ENCODE peak calls at places on chromosomes 16 and 17, in eight cellular contexts. One of them, this sample, is unnamed.

GRCh38 chr16:85652431-85653221 is 36.1 kb downstream of the GINS2 start:
- DNase-seq in endothelial cell of umbilical vein: no peak
- DNase-seq in prostate gland: no peak
- DNase-seq in transverse colon: peak
- DNase-seq in stomach: peak
- DNase-seq in GM12891: no peak
- DNase-seq in HCT116: no peak
- DNase-seq in breast epithelium: no peak
- DNase-seq in this sample: no peak

GRCh38 chr16:22192261-22193133 is 13.6 kb upstream of the EEF2K start:
- DNase-seq in HCT116: no peak
- DNase-seq in stomach: peak
- DNase-seq in breast epithelium: peak
- DNase-seq in endothelial cell of umbilical vein: peak
- DNase-seq in prostate gland: peak
- DNase-seq in transverse colon: peak
- DNase-seq in GM12891: no peak
- DNase-seq in this sample: no peak

GRCh38 chr17:5560361-5560988 is 23.8 kb downstream of the NLRP1 start:
- DNase-seq in breast epithelium: no peak
- DNase-seq in transverse colon: no peak
- DNase-seq in stomach: no peak
- DNase-seq in prostate gland: no peak
- DNase-seq in endothelial cell of umbilical vein: no peak
- DNase-seq in GM12891: no peak
- DNase-seq in HCT116: no peak
- DNase-seq in this sample: no peak

GRCh38 chr16:68756250-68757051 is 19.4 kb downstream of the CDH1 start:
- DNase-seq in transverse colon: peak
- DNase-seq in breast epithelium: peak
- DNase-seq in prostate gland: peak
- DNase-seq in HCT116: peak
- DNase-seq in endothelial cell of umbilical vein: no peak
- DNase-seq in GM12891: peak
- DNase-seq in stomach: peak
- DNase-seq in this sample: peak

GRCh38 chr16:85367485-85367884 is 245.6 kb upstream of the GSE1 start:
- DNase-seq in endothelial cell of umbilical vein: no peak
- DNase-seq in GM12891: no peak
- DNase-seq in HCT116: no peak
- DNase-seq in stomach: no peak
- DNase-seq in prostate gland: no peak
- DNase-seq in transverse colon: no peak
- DNase-seq in breast epithelium: no peak
- DNase-seq in this sample: no peak

GRCh38 chr16:72203401-72203800 is 31.4 kb upstream of the PMFBP1 start:
- DNase-seq in breast epithelium: no peak
- DNase-seq in endothelial cell of umbilical vein: peak
- DNase-seq in prostate gland: no peak
- DNase-seq in transverse colon: peak
- DNase-seq in stomach: no peak
- DNase-seq in GM12891: peak
- DNase-seq in HCT116: no peak
- DNase-seq in this sample: no peak

GRCh38 chr16:14399397-14400284 is 230.4 kb downstream of the PARN start:
- DNase-seq in HCT116: peak
- DNase-seq in stomach: no peak
- DNase-seq in breast epithelium: no peak
- DNase-seq in transverse colon: no peak
- DNase-seq in prostate gland: no peak
- DNase-seq in GM12891: no peak
- DNase-seq in endothelial cell of umbilical vein: peak
- DNase-seq in this sample: no peak

GRCh38 chr16:88468289-88469129 is 15.4 kb downstream of the ZFPM1 start:
- DNase-seq in breast epithelium: no peak
- DNase-seq in prostate gland: no peak
- DNase-seq in stomach: peak
- DNase-seq in HCT116: peak
- DNase-seq in GM12891: no peak
- DNase-seq in transverse colon: no peak
- DNase-seq in endothelial cell of umbilical vein: peak
- DNase-seq in this sample: no peak

GRCh38 chr17:79192503-79193500 is 118.2 kb downstream of the ENGASE start:
- DNase-seq in stomach: no peak
- DNase-seq in HCT116: no peak
- DNase-seq in endothelial cell of umbilical vein: peak
- DNase-seq in breast epithelium: no peak
- DNase-seq in prostate gland: peak
- DNase-seq in transverse colon: no peak
- DNase-seq in GM12891: no peak
- DNase-seq in this sample: no peak

GRCh38 chr17:3961564-3962047 is 2.6 kb downstream of the ATP2A3 start:
- DNase-seq in HCT116: no peak
- DNase-seq in breast epithelium: no peak
- DNase-seq in prostate gland: no peak
- DNase-seq in GM12891: no peak
- DNase-seq in transverse colon: peak
- DNase-seq in stomach: no peak
- DNase-seq in endothelial cell of umbilical vein: no peak
- DNase-seq in this sample: no peak

GRCh38 chr16:83744521-83744981 is 63.2 kb upstream of the HSBP1 start:
- DNase-seq in breast epithelium: peak
- DNase-seq in HCT116: no peak
- DNase-seq in stomach: no peak
- DNase-seq in GM12891: no peak
- DNase-seq in prostate gland: no peak
- DNase-seq in endothelial cell of umbilical vein: no peak
- DNase-seq in transverse colon: peak
- DNase-seq in this sample: no peak

GRCh38 chr17:65918921-65919546 is 272.9 kb downstream of the CEP112 start:
- DNase-seq in prostate gland: no peak
- DNase-seq in breast epithelium: no peak
- DNase-seq in HCT116: no peak
- DNase-seq in GM12891: no peak
- DNase-seq in endothelial cell of umbilical vein: no peak
- DNase-seq in stomach: no peak
- DNase-seq in transverse colon: no peak
- DNase-seq in this sample: no peak

GRCh38 chr16:17281052-17281451 is 189.7 kb downstream of the XYLT1 start:
- DNase-seq in transverse colon: no peak
- DNase-seq in HCT116: no peak
- DNase-seq in breast epithelium: no peak
- DNase-seq in stomach: no peak
- DNase-seq in prostate gland: no peak
- DNase-seq in GM12891: no peak
- DNase-seq in endothelial cell of umbilical vein: no peak
- DNase-seq in this sample: no peak

GRCh38 chr17:73697872-73698271 is 53.6 kb upstream of the SDK2 start:
- DNase-seq in endothelial cell of umbilical vein: no peak
- DNase-seq in stomach: no peak
- DNase-seq in prostate gland: no peak
- DNase-seq in GM12891: no peak
- DNase-seq in transverse colon: peak
- DNase-seq in breast epithelium: no peak
- DNase-seq in HCT116: no peak
- DNase-seq in this sample: no peak

GRCh38 chr16:10597184-10597583 is 16.8 kb upstream of the EMP2 start:
- DNase-seq in GM12891: no peak
- DNase-seq in stomach: no peak
- DNase-seq in endothelial cell of umbilical vein: no peak
- DNase-seq in breast epithelium: no peak
- DNase-seq in transverse colon: no peak
- DNase-seq in prostate gland: no peak
- DNase-seq in HCT116: no peak
- DNase-seq in this sample: no peak

GRCh38 chr17:45942284-45942683 is 47.9 kb downstream of the MAPT start:
- DNase-seq in stomach: peak
- DNase-seq in breast epithelium: peak
- DNase-seq in transverse colon: peak
- DNase-seq in GM12891: no peak
- DNase-seq in HCT116: no peak
- DNase-seq in endothelial cell of umbilical vein: no peak
- DNase-seq in prostate gland: peak
- DNase-seq in this sample: no peak

GRCh38 chr17:74739227-74739831 is 2.3 kb downstream of the RAB37 start:
- DNase-seq in GM12891: no peak
- DNase-seq in endothelial cell of umbilical vein: no peak
- DNase-seq in transverse colon: no peak
- DNase-seq in stomach: no peak
- DNase-seq in breast epithelium: no peak
- DNase-seq in prostate gland: no peak
- DNase-seq in HCT116: no peak
- DNase-seq in this sample: no peak

GRCh38 chr17:74737299-74738050 is 419 bp downstream of the RAB37 start:
- DNase-seq in endothelial cell of umbilical vein: no peak
- DNase-seq in HCT116: peak
- DNase-seq in prostate gland: no peak
- DNase-seq in transverse colon: peak
- DNase-seq in GM12891: no peak
- DNase-seq in breast epithelium: no peak
- DNase-seq in stomach: no peak
- DNase-seq in this sample: no peak

GRCh38 chr17:74740641-74741387 is 3.8 kb downstream of the RAB37 start:
- DNase-seq in transverse colon: no peak
- DNase-seq in GM12891: no peak
- DNase-seq in stomach: no peak
- DNase-seq in prostate gland: no peak
- DNase-seq in HCT116: no peak
- DNase-seq in endothelial cell of umbilical vein: no peak
- DNase-seq in breast epithelium: no peak
- DNase-seq in this sample: no peak

GRCh38 chr17:74736423-74737298 is at the start of gene RAB37:
- DNase-seq in transverse colon: peak
- DNase-seq in prostate gland: no peak
- DNase-seq in endothelial cell of umbilical vein: no peak
- DNase-seq in breast epithelium: no peak
- DNase-seq in stomach: peak
- DNase-seq in HCT116: peak
- DNase-seq in GM12891: no peak
- DNase-seq in this sample: peak

GRCh38 chr17:74738051-74738996 is 1.3 kb downstream of the RAB37 start:
- DNase-seq in GM12891: no peak
- DNase-seq in endothelial cell of umbilical vein: no peak
- DNase-seq in HCT116: no peak
- DNase-seq in transverse colon: peak
- DNase-seq in prostate gland: no peak
- DNase-seq in stomach: peak
- DNase-seq in breast epithelium: no peak
- DNase-seq in this sample: peak
- TF ChIP-seq POLR2AphosphoS5 in GM12891: no peak
- TF ChIP-seq POLR2AphosphoS5 in endothelial cell of umbilical vein: no peak
- TF ChIP-seq POLR2AphosphoS5 in HCT116: no peak
- TF ChIP-seq POLR2AphosphoS5 in transverse colon: peak
- TF ChIP-seq POLR2AphosphoS5 in prostate gland: no peak
- TF ChIP-seq POLR2AphosphoS5 in stomach: peak
- TF ChIP-seq POLR2AphosphoS5 in breast epithelium: no peak
- TF ChIP-seq POLR2AphosphoS5 in this sample: peak

DNA sequence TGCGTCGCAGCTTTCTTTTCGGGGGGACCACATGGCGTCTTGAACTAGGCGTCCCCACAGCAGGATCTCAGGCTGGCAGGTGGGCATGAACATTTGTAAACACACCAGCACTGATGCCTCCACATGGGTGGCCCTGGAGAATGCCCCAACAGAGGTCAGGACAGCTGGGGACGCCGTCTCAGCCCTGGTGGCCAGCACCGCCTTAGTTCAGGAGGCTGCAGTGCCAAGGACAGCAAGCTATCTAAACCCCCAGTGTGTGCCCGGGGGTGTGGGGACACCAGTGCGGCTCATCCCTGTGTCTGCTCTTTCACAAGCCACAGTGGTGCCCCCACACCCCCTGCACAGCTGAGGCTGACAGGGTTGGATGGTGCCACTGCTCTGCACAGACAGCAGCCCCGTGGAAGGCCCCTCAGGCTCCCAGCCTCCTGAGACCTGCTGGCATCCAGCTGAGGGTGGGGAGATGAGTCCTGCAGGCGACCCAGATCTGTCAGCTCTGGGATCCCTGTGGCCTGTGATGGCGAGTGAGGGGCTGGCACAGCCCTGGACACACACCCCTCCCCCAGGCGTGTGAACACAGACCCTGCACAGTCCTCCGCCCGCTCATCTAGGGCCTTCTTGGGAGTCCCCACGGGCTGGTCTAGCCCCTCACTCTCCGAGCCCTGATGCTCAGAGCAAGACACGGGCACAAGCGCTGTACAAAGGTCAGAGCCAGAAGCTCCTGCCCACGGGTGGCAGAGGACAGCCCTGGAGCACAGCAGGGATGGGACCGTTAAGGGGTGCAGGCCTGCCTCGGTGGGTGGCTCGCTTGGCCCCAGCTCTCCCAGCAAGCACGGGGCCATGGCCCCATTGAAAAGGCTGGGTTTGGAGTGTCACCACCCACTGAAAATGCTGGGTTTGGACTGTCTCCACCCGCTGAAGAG is 10.7 kb downstream of the FSCN2 start:
- DNase-seq in breast epithelium: no peak
- DNase-seq in HCT116: no peak
- DNase-seq in endothelial cell of umbilical vein: no peak
- DNase-seq in prostate gland: no peak
- DNase-seq in stomach: no peak
- DNase-seq in transverse colon: no peak
- DNase-seq in GM12891: no peak
- DNase-seq in this sample: no peak
- TF ChIP-seq POLR2A in breast epithelium: no peak
- TF ChIP-seq POLR2A in HCT116: no peak
- TF ChIP-seq POLR2A in endothelial cell of umbilical vein: no peak
- TF ChIP-seq POLR2A in prostate gland: no peak
- TF ChIP-seq POLR2A in stomach: no peak
- TF ChIP-seq POLR2A in transverse colon: no peak
- TF ChIP-seq POLR2A in GM12891: no peak
- TF ChIP-seq POLR2A in this sample: peak

DNA sequence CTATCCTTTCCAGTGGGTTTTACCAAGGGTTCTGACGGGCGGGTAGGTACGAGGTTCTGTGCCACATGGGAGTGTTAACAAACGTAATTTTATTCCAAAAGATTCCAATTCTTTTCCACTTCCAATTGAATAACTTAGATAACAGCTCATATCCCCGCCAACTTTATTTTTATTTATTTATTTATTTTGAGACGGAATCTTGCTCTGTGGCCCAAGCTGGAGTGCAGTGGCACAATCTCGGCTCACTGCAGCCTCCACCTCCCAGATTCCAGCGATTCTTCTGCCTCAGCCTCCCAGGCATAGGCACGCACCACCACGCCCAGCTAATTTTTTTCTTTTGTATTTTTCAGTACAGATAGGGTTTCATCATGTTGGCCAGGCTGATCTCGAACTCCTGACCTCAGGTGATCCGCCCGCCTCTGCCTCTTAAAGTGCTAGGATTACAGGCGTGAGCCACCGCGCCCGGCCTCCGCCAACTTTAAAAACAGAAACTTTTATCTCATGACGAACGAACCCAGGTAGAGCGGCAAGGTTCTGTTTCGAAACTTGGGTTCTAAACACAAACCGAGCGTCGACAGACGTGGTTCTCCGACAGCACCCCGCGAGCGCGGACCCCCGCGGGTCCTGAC is 621 bp downstream of the ECI1 start:
- DNase-seq in stomach: peak
- DNase-seq in endothelial cell of umbilical vein: peak
- DNase-seq in breast epithelium: no peak
- DNase-seq in transverse colon: peak
- DNase-seq in GM12891: no peak
- DNase-seq in prostate gland: no peak
- DNase-seq in HCT116: no peak
- DNase-seq in this sample: no peak
- TF ChIP-seq POLR2AphosphoS5 in stomach: no peak
- TF ChIP-seq POLR2AphosphoS5 in endothelial cell of umbilical vein: no peak
- TF ChIP-seq POLR2AphosphoS5 in breast epithelium: no peak
- TF ChIP-seq POLR2AphosphoS5 in transverse colon: no peak
- TF ChIP-seq POLR2AphosphoS5 in GM12891: no peak
- TF ChIP-seq POLR2AphosphoS5 in prostate gland: no peak
- TF ChIP-seq POLR2AphosphoS5 in HCT116: no peak
- TF ChIP-seq POLR2AphosphoS5 in this sample: no peak

GRCh38 chr17:72120878-72121163 is at the start of gene SOX9:
- DNase-seq in HCT116: peak
- DNase-seq in transverse colon: peak
- DNase-seq in GM12891: peak
- DNase-seq in endothelial cell of umbilical vein: no peak
- DNase-seq in stomach: peak
- DNase-seq in breast epithelium: peak
- DNase-seq in prostate gland: peak
- DNase-seq in this sample: peak
- TF ChIP-seq POLR2A in HCT116: peak
- TF ChIP-seq POLR2A in transverse colon: peak
- TF ChIP-seq POLR2A in GM12891: peak
- TF ChIP-seq POLR2A in endothelial cell of umbilical vein: no peak
- TF ChIP-seq POLR2A in stomach: peak
- TF ChIP-seq POLR2A in breast epithelium: peak
- TF ChIP-seq POLR2A in prostate gland: peak
- TF ChIP-seq POLR2A in this sample: peak

This sample was measured in GM12892.